ENCODE peak calls at places on chromosome X, in six cellular contexts. One of them, this sample, is unnamed.

GRCh38 chrX:107272431-107272921 is 66.1 kb downstream of the DNAAF6 start:
- DNase-seq in AG04450: no peak
- DNase-seq in CD8-positive, alpha-beta T cell: peak; percentile 10
- DNase-seq in RWPE2: no peak
- DNase-seq in IMR-90: no peak
- DNase-seq in adrenal gland: no peak
- DNase-seq in this sample: no peak

GRCh38 chrX:2284133-2284532 is 216.6 kb downstream of the DHRSX start:
- DNase-seq in AG04450: no peak
- DNase-seq in CD8-positive, alpha-beta T cell: no peak
- DNase-seq in RWPE2: no peak
- DNase-seq in IMR-90: no peak
- DNase-seq in adrenal gland: no peak
- DNase-seq in this sample: no peak

GRCh38 chrX:152656087-152656486 is 18.4 kb downstream of the GABRQ start:
- DNase-seq in AG04450: no peak
- DNase-seq in CD8-positive, alpha-beta T cell: no peak
- DNase-seq in RWPE2: no peak
- DNase-seq in IMR-90: no peak
- DNase-seq in adrenal gland: no peak
- DNase-seq in this sample: no peak

GRCh38 chrX:119758682-119759332 is 419 bp downstream of the SOWAHD start:
- DNase-seq in AG04450: no peak
- DNase-seq in CD8-positive, alpha-beta T cell: peak; percentile 25
- DNase-seq in RWPE2: no peak
- DNase-seq in IMR-90: no peak
- DNase-seq in adrenal gland: no peak
- DNase-seq in this sample: no peak

GRCh38 chrX:118226060-118226428 is 109.4 kb upstream of the KLHL13 start:
- DNase-seq in AG04450: no peak
- DNase-seq in CD8-positive, alpha-beta T cell: no peak
- DNase-seq in RWPE2: no peak
- DNase-seq in IMR-90: no peak
- DNase-seq in adrenal gland: no peak
- DNase-seq in this sample: no peak

GRCh38 chrX:10636337-10636736 is 16.0 kb upstream of the MID1 start:
- DNase-seq in AG04450: no peak
- DNase-seq in CD8-positive, alpha-beta T cell: no peak
- DNase-seq in RWPE2: no peak
- DNase-seq in IMR-90: peak; percentile 68
- DNase-seq in adrenal gland: peak; percentile 68
- DNase-seq in this sample: no peak

GRCh38 chrX:17375631-17376380 is 806 bp downstream of the NHS start:
- DNase-seq in AG04450: no peak
- DNase-seq in CD8-positive, alpha-beta T cell: no peak
- DNase-seq in RWPE2: no peak
- DNase-seq in IMR-90: peak; percentile 22
- DNase-seq in adrenal gland: peak; percentile 62
- DNase-seq in this sample: no peak

GRCh38 chrX:78997870-78998558 is 52.8 kb downstream of the P2RY10 start:
- DNase-seq in AG04450: no peak
- DNase-seq in CD8-positive, alpha-beta T cell: peak; percentile 13
- DNase-seq in RWPE2: no peak
- DNase-seq in IMR-90: no peak
- DNase-seq in adrenal gland: no peak
- DNase-seq in this sample: no peak

GRCh38 chrX:63930140-63930539 is 145.1 kb upstream of the ARHGEF9 start:
- DNase-seq in AG04450: no peak
- DNase-seq in CD8-positive, alpha-beta T cell: no peak
- DNase-seq in RWPE2: no peak
- DNase-seq in IMR-90: no peak
- DNase-seq in adrenal gland: no peak
- DNase-seq in this sample: no peak

GRCh38 chrX:1592128-1592862 is 891 bp downstream of the AKAP17A start:
- DNase-seq in AG04450: no peak
- DNase-seq in CD8-positive, alpha-beta T cell: no peak
- DNase-seq in RWPE2: no peak
- DNase-seq in IMR-90: peak; percentile 5
- DNase-seq in adrenal gland: peak; percentile 57
- DNase-seq in this sample: no peak

GRCh38 chrX:85504381-85504780 is 124.9 kb upstream of the POF1B start:
- DNase-seq in AG04450: no peak
- DNase-seq in CD8-positive, alpha-beta T cell: no peak
- DNase-seq in RWPE2: no peak
- DNase-seq in IMR-90: no peak
- DNase-seq in adrenal gland: no peak
- DNase-seq in this sample: no peak

GRCh38 chrX:153598541-153599191 is at the start of gene CCNQ:
- DNase-seq in AG04450: no peak
- DNase-seq in CD8-positive, alpha-beta T cell: peak; percentile 18
- DNase-seq in RWPE2: no peak
- DNase-seq in IMR-90: peak; percentile 10
- DNase-seq in adrenal gland: no peak
- DNase-seq in this sample: peak; percentile 9

GRCh38 chrX:16436348-16437188 is 213.4 kb upstream of the S100G start:
- DNase-seq in AG04450: no peak
- DNase-seq in CD8-positive, alpha-beta T cell: peak; percentile 58
- DNase-seq in RWPE2: peak; percentile 38
- DNase-seq in IMR-90: peak; percentile 75
- DNase-seq in adrenal gland: peak; percentile 89
- DNase-seq in this sample: peak; percentile 25

DNA sequence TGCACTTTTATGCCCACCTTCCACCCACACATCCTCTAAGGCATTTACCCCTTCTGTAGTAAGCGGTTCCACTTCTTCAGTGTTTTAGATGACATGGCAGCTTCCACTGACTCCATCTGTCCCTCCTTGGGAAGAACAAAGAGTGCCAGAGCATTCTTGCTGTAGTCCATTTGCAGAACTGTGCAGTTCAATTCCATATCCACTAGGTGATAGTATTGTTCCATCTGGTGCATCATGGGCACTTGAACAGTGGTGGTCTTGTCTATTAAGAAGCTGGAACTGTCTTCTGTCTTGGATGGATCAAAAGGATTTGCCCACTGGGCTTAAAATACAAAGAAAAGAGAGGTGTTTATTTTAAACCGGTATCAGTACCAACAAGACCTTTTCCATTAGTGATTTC is 3.5 kb downstream of the SERPINA7 start:
- DNase-seq in AG04450: no peak
- DNase-seq in CD8-positive, alpha-beta T cell: no peak
- DNase-seq in RWPE2: no peak
- DNase-seq in IMR-90: no peak
- DNase-seq in adrenal gland: no peak
- DNase-seq in this sample: no peak
- TF ChIP-seq CTCF in AG04450: no peak
- TF ChIP-seq CTCF in CD8-positive, alpha-beta T cell: no peak
- TF ChIP-seq CTCF in RWPE2: no peak
- TF ChIP-seq CTCF in IMR-90: no peak
- TF ChIP-seq CTCF in adrenal gland: no peak
- TF ChIP-seq CTCF in this sample: no peak

GRCh38 chrX:24271262-24271661 is 42.6 kb downstream of the SUPT20HL2 start:
- DNase-seq in AG04450: no peak
- DNase-seq in CD8-positive, alpha-beta T cell: no peak
- DNase-seq in RWPE2: no peak
- DNase-seq in IMR-90: no peak
- DNase-seq in adrenal gland: no peak
- DNase-seq in this sample: no peak

GRCh38 chrX:24262309-24262708 is 51.6 kb downstream of the SUPT20HL2 start:
- DNase-seq in AG04450: no peak
- DNase-seq in CD8-positive, alpha-beta T cell: no peak
- DNase-seq in RWPE2: no peak
- DNase-seq in IMR-90: no peak
- DNase-seq in adrenal gland: no peak
- DNase-seq in this sample: no peak

GRCh38 chrX:24268786-24269185 is 45.1 kb downstream of the SUPT20HL2 start:
- DNase-seq in AG04450: no peak
- DNase-seq in CD8-positive, alpha-beta T cell: no peak
- DNase-seq in RWPE2: no peak
- DNase-seq in IMR-90: no peak
- DNase-seq in adrenal gland: no peak
- DNase-seq in this sample: no peak

GRCh38 chrX:24264383-24264782 is 49.5 kb downstream of the SUPT20HL2 start:
- DNase-seq in AG04450: no peak
- DNase-seq in CD8-positive, alpha-beta T cell: no peak
- DNase-seq in RWPE2: no peak
- DNase-seq in IMR-90: peak; percentile 13
- DNase-seq in adrenal gland: no peak
- DNase-seq in this sample: no peak

GRCh38 chrX:24266996-24267395 is 46.9 kb downstream of the SUPT20HL2 start:
- DNase-seq in AG04450: no peak
- DNase-seq in CD8-positive, alpha-beta T cell: no peak
- DNase-seq in RWPE2: no peak
- DNase-seq in IMR-90: peak; percentile 44
- DNase-seq in adrenal gland: no peak
- DNase-seq in this sample: no peak
- H3K27ac ChIP-seq in AG04450: no peak overlapping the region
- H3K27ac ChIP-seq in CD8-positive, alpha-beta T cell: no peak overlapping the region
- H3K27ac ChIP-seq in RWPE2: no peak overlapping the region
- H3K27ac ChIP-seq in IMR-90: no peak overlapping the region
- H3K27ac ChIP-seq in adrenal gland: no peak overlapping the region
- H3K27ac ChIP-seq in this sample: no peak overlapping the region

GRCh38 chrX:30887288-30887687 is 1.8 kb downstream of the TAB3 start:
- DNase-seq in AG04450: no peak
- DNase-seq in CD8-positive, alpha-beta T cell: no peak
- DNase-seq in RWPE2: no peak
- DNase-seq in IMR-90: no peak
- DNase-seq in adrenal gland: no peak
- DNase-seq in this sample: no peak
- H3K4me3 ChIP-seq in AG04450: no peak overlapping the region
- H3K4me3 ChIP-seq in CD8-positive, alpha-beta T cell: no peak overlapping the region
- H3K4me3 ChIP-seq in RWPE2: no peak overlapping the region
- H3K4me3 ChIP-seq in IMR-90: no peak overlapping the region
- H3K4me3 ChIP-seq in adrenal gland: no peak overlapping the region
- H3K4me3 ChIP-seq in this sample: no peak overlapping the region

DNA sequence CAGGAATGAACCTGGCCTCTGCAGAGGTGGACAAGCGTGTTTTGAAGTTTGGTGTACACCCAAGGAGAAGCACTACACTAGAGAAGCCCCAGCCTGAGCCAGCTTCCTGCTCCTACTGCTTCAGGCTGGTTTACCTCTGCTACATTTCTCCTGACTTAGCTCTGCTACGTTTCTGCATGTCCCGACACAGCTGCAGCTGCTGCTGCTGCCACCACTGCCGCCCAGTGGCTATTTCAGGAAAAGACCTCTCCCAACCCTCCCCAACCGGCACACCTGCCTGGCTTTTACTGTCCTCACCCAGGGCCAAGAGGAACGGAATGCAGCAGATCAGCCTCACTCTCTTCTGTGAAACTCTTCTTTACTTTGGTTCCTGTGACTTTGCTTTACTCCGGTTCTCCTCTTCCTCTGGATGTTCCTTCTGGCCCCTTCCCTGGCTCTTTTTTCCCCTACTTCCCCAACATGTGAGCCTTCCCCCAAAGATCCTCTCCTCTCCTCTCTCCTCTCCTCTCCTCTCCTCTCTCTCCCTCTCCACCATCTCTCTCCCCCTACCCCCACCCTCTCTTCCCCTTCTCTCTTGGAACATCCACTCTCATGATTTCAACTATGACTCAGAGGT is 3.1 kb upstream of the P2RY4 start:
- DNase-seq in AG04450: no peak
- DNase-seq in CD8-positive, alpha-beta T cell: no peak
- DNase-seq in RWPE2: no peak
- DNase-seq in IMR-90: peak; percentile 28
- DNase-seq in adrenal gland: peak; percentile 51
- DNase-seq in this sample: no peak
- TF ChIP-seq CTCF in AG04450: peak; percentile 60
- TF ChIP-seq CTCF in CD8-positive, alpha-beta T cell: no peak
- TF ChIP-seq CTCF in RWPE2: peak; percentile 66
- TF ChIP-seq CTCF in IMR-90: peak; percentile 52
- TF ChIP-seq CTCF in adrenal gland: peak; percentile 18
- TF ChIP-seq CTCF in this sample: peak; percentile 23

GRCh38 chrX:68163446-68163845 is 269.8 kb downstream of the OPHN1 start:
- DNase-seq in AG04450: no peak
- DNase-seq in CD8-positive, alpha-beta T cell: no peak
- DNase-seq in RWPE2: no peak
- DNase-seq in IMR-90: peak; percentile 35
- DNase-seq in adrenal gland: no peak
- DNase-seq in this sample: no peak
- H3K27ac ChIP-seq in AG04450: no peak overlapping the region
- H3K27ac ChIP-seq in CD8-positive, alpha-beta T cell: no peak overlapping the region
- H3K27ac ChIP-seq in RWPE2: no peak overlapping the region
- H3K27ac ChIP-seq in IMR-90: no peak overlapping the region
- H3K27ac ChIP-seq in adrenal gland: no peak overlapping the region
- H3K27ac ChIP-seq in this sample: no peak overlapping the region

GRCh38 chrX:108415891-108416290 is 22.3 kb downstream of the COL4A6 start:
- DNase-seq in AG04450: no peak
- DNase-seq in CD8-positive, alpha-beta T cell: no peak
- DNase-seq in RWPE2: no peak
- DNase-seq in IMR-90: peak; percentile 57
- DNase-seq in adrenal gland: no peak
- DNase-seq in this sample: no peak
- H3K4me3 ChIP-seq in AG04450: no peak overlapping the region
- H3K4me3 ChIP-seq in CD8-positive, alpha-beta T cell: no peak overlapping the region
- H3K4me3 ChIP-seq in RWPE2: no peak overlapping the region
- H3K4me3 ChIP-seq in IMR-90: no peak overlapping the region
- H3K4me3 ChIP-seq in adrenal gland: no peak overlapping the region
- H3K4me3 ChIP-seq in this sample: no peak overlapping the region

DNA sequence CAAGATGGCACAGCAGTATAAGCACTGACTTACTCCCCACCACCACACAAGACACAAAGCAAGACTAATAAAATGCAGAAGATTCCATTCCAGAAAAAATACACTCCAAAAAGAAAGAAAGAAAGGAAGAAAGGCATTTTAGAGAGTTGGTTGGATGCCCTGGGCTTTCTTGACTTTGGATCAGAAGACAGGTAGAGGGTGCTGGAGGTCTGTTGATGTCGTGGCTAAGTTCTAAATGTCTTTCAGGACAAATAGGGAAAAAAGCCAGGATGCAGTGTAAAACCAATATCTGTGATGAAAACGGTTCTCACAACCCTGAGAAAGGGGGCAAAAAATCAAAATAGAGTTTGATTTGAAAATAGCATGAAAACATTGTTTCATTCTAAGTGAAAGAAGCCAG is 555.2 kb upstream of the PRKX start:
- DNase-seq in AG04450: no peak
- DNase-seq in CD8-positive, alpha-beta T cell: no peak
- DNase-seq in RWPE2: no peak
- DNase-seq in IMR-90: no peak
- DNase-seq in adrenal gland: no peak
- DNase-seq in this sample: no peak
- TF ChIP-seq CTCF in AG04450: no peak
- TF ChIP-seq CTCF in CD8-positive, alpha-beta T cell: no peak
- TF ChIP-seq CTCF in RWPE2: no peak
- TF ChIP-seq CTCF in IMR-90: no peak
- TF ChIP-seq CTCF in adrenal gland: no peak
- TF ChIP-seq CTCF in this sample: no peak

GRCh38 chrX:112734250-112734649 is 54.5 kb upstream of the LHFPL1 start:
- DNase-seq in AG04450: no peak
- DNase-seq in CD8-positive, alpha-beta T cell: no peak
- DNase-seq in RWPE2: no peak
- DNase-seq in IMR-90: peak; percentile 14
- DNase-seq in adrenal gland: no peak
- DNase-seq in this sample: peak; percentile 32
- H3K27ac ChIP-seq in AG04450: no peak overlapping the region
- H3K27ac ChIP-seq in CD8-positive, alpha-beta T cell: no peak overlapping the region
- H3K27ac ChIP-seq in RWPE2: no peak overlapping the region
- H3K27ac ChIP-seq in IMR-90: no peak overlapping the region
- H3K27ac ChIP-seq in adrenal gland: no peak overlapping the region
- H3K27ac ChIP-seq in this sample: no peak overlapping the region

DNA sequence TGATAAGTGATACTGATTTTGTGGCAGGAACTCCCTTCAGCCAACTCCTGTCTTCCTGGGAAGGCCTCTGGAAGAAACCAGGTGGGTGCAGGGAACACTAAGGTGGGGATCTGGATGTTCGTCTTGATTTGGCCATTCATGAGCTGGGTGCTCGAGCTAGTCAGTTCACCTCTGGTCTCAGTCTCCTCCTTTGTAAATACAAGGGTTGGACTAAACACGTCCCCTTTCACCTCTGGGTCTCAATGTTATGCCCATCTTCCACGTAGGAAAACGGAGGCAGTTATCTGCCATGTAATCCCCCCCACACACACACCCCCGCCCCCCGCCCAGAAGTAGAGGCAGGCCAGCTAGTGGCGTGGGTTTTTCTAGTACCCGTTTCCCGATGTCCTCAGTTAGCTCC is 4.1 kb upstream of the RS1 start:
- DNase-seq in AG04450: no peak
- DNase-seq in CD8-positive, alpha-beta T cell: no peak
- DNase-seq in RWPE2: no peak
- DNase-seq in IMR-90: no peak
- DNase-seq in adrenal gland: no peak
- DNase-seq in this sample: no peak
- H3K4me3 ChIP-seq in AG04450: no peak overlapping the region
- H3K4me3 ChIP-seq in CD8-positive, alpha-beta T cell: no peak overlapping the region
- H3K4me3 ChIP-seq in RWPE2: no peak overlapping the region
- H3K4me3 ChIP-seq in IMR-90: no peak overlapping the region
- H3K4me3 ChIP-seq in adrenal gland: no peak overlapping the region
- H3K4me3 ChIP-seq in this sample: no peak overlapping the region